ENCODE peak calls at places on chromosomes 1 and 21, in nine cellular contexts. One of them, this sample, is unnamed.

GRCh38 chr1:192726820-192727504 is 81.9 kb upstream of the RGS2 start:
- DNase-seq in fibroblast of lung: no peak
- DNase-seq in GM23248: no peak
- DNase-seq in hepatocyte: no peak
- DNase-seq in IMR-90: no peak
- DNase-seq in PC-3: no peak
- DNase-seq in neural progenitor cell: no peak
- DNase-seq in mesenchymal stem cell: no peak
- DNase-seq in GM12878: no peak
- DNase-seq in this sample: no peak

GRCh38 chr1:158140871-158141270 is 39.8 kb upstream of the CD1D start:
- DNase-seq in fibroblast of lung: no peak
- DNase-seq in GM23248: no peak
- DNase-seq in hepatocyte: no peak
- DNase-seq in IMR-90: peak; percentile 30
- DNase-seq in PC-3: no peak
- DNase-seq in neural progenitor cell: no peak
- DNase-seq in mesenchymal stem cell: no peak
- DNase-seq in GM12878: no peak
- DNase-seq in this sample: no peak

GRCh38 chr1:10451286-10451685 is 1.5 kb downstream of the CORT start:
- DNase-seq in fibroblast of lung: peak; percentile 33
- DNase-seq in GM23248: peak; percentile 81
- DNase-seq in hepatocyte: no peak
- DNase-seq in IMR-90: peak; percentile 44
- DNase-seq in PC-3: no peak
- DNase-seq in neural progenitor cell: peak; percentile 23
- DNase-seq in mesenchymal stem cell: no peak
- DNase-seq in GM12878: no peak
- DNase-seq in this sample: no peak

GRCh38 chr1:192951961-192952460 is 107.1 kb downstream of the UCHL5 start:
- DNase-seq in fibroblast of lung: peak; percentile 98
- DNase-seq in GM23248: peak; percentile 85
- DNase-seq in hepatocyte: peak; percentile 28
- DNase-seq in IMR-90: peak; percentile 97
- DNase-seq in PC-3: peak; percentile 75
- DNase-seq in neural progenitor cell: no peak
- DNase-seq in mesenchymal stem cell: peak; percentile 87
- DNase-seq in GM12878: peak; percentile 12
- DNase-seq in this sample: peak; percentile 74

GRCh38 chr1:43144228-43144627 is 27.9 kb downstream of the EBNA1BP2 start:
- DNase-seq in fibroblast of lung: peak; percentile 60
- DNase-seq in GM23248: peak; percentile 64
- DNase-seq in hepatocyte: no peak
- DNase-seq in IMR-90: peak; percentile 69
- DNase-seq in PC-3: peak; percentile 92
- DNase-seq in neural progenitor cell: no peak
- DNase-seq in mesenchymal stem cell: peak; percentile 29
- DNase-seq in GM12878: no peak
- DNase-seq in this sample: no peak

GRCh38 chr1:239197871-239198270 is 188.5 kb upstream of the CHRM3 start:
- DNase-seq in fibroblast of lung: peak; percentile 52
- DNase-seq in GM23248: no peak
- DNase-seq in hepatocyte: no peak
- DNase-seq in IMR-90: no peak
- DNase-seq in PC-3: no peak
- DNase-seq in neural progenitor cell: no peak
- DNase-seq in mesenchymal stem cell: no peak
- DNase-seq in GM12878: no peak
- DNase-seq in this sample: no peak

GRCh38 chr1:1432566-1432950 is 2.9 kb upstream of the VWA1 start:
- DNase-seq in fibroblast of lung: no peak
- DNase-seq in GM23248: no peak
- DNase-seq in hepatocyte: no peak
- DNase-seq in IMR-90: no peak
- DNase-seq in PC-3: no peak
- DNase-seq in neural progenitor cell: no peak
- DNase-seq in mesenchymal stem cell: no peak
- DNase-seq in GM12878: no peak
- DNase-seq in this sample: no peak

GRCh38 chr1:78303620-78304019 is 187.2 kb upstream of the PTGFR start:
- DNase-seq in fibroblast of lung: peak; percentile 96
- DNase-seq in GM23248: peak; percentile 93
- DNase-seq in hepatocyte: no peak
- DNase-seq in IMR-90: peak; percentile 95
- DNase-seq in PC-3: peak; percentile 96
- DNase-seq in neural progenitor cell: no peak
- DNase-seq in mesenchymal stem cell: peak; percentile 66
- DNase-seq in GM12878: no peak
- DNase-seq in this sample: no peak

GRCh38 chr1:210915890-210916507 is 217.9 kb downstream of the KCNH1 start:
- DNase-seq in fibroblast of lung: no peak
- DNase-seq in GM23248: no peak
- DNase-seq in hepatocyte: no peak
- DNase-seq in IMR-90: no peak
- DNase-seq in PC-3: no peak
- DNase-seq in neural progenitor cell: no peak
- DNase-seq in mesenchymal stem cell: peak; percentile 37
- DNase-seq in GM12878: no peak
- DNase-seq in this sample: no peak

GRCh38 chr1:79090985-79091384 is 84.5 kb upstream of the ADGRL4 start:
- DNase-seq in fibroblast of lung: no peak
- DNase-seq in GM23248: no peak
- DNase-seq in hepatocyte: no peak
- DNase-seq in IMR-90: no peak
- DNase-seq in PC-3: peak; percentile 53
- DNase-seq in neural progenitor cell: no peak
- DNase-seq in mesenchymal stem cell: no peak
- DNase-seq in GM12878: no peak
- DNase-seq in this sample: no peak

GRCh38 chr1:185595835-185596667 is 138.1 kb upstream of the HMCN1 start:
- DNase-seq in fibroblast of lung: peak; percentile 29
- DNase-seq in GM23248: peak; percentile 52
- DNase-seq in hepatocyte: peak; percentile 63
- DNase-seq in IMR-90: peak; percentile 56
- DNase-seq in PC-3: peak; percentile 64
- DNase-seq in neural progenitor cell: peak; percentile 69
- DNase-seq in mesenchymal stem cell: peak; percentile 54
- DNase-seq in GM12878: peak; percentile 13
- DNase-seq in this sample: peak; percentile 89

GRCh38 chr1:78070758-78071157 is 25.0 kb downstream of the GIPC2 start:
- DNase-seq in fibroblast of lung: peak; percentile 93
- DNase-seq in GM23248: peak; percentile 95
- DNase-seq in hepatocyte: no peak
- DNase-seq in IMR-90: peak; percentile 94
- DNase-seq in PC-3: peak; percentile 96
- DNase-seq in neural progenitor cell: no peak
- DNase-seq in mesenchymal stem cell: no peak
- DNase-seq in GM12878: no peak
- DNase-seq in this sample: no peak

GRCh38 chr21:46179708-46180078 is 4.6 kb downstream of the SPATC1L start:
- DNase-seq in fibroblast of lung: no peak
- DNase-seq in GM23248: no peak
- DNase-seq in hepatocyte: no peak
- DNase-seq in IMR-90: no peak
- DNase-seq in PC-3: no peak
- DNase-seq in neural progenitor cell: no peak
- DNase-seq in mesenchymal stem cell: no peak
- DNase-seq in GM12878: no peak
- DNase-seq in this sample: no peak

GRCh38 chr1:153355445-153356071 is 2.1 kb upstream of the S100A9 start:
- DNase-seq in fibroblast of lung: peak; percentile 49
- DNase-seq in GM23248: peak; percentile 87
- DNase-seq in hepatocyte: peak; percentile 76
- DNase-seq in IMR-90: peak; percentile 31
- DNase-seq in PC-3: peak; percentile 92
- DNase-seq in neural progenitor cell: peak; percentile 59
- DNase-seq in mesenchymal stem cell: peak; percentile 24
- DNase-seq in GM12878: no peak
- DNase-seq in this sample: peak; percentile 88

DNA sequence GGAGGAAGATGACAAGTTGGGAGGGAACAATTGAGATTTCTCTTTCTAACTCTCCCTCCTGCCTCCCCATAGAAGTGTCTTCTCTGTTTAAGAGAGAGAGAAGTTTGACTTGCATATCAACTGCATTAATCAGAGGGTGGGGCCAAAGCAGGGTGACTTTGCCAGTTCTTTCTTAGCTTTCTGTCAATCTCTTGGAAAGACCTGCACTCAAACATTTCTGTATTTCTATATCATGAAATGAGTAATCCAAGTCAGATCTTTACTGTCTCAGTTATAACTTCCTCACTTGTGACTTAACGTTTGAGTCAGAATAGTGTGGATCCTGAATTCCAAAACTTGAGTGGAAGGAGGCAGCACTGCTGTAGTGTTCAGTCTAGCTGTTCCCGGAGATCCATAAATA is 180.8 kb upstream of the KCNK2 start:
- DNase-seq in fibroblast of lung: peak; percentile 76
- DNase-seq in GM23248: peak; percentile 67
- DNase-seq in hepatocyte: no peak
- DNase-seq in IMR-90: peak; percentile 78
- DNase-seq in PC-3: peak; percentile 99
- DNase-seq in neural progenitor cell: no peak
- DNase-seq in mesenchymal stem cell: peak; percentile 34
- DNase-seq in GM12878: no peak
- DNase-seq in this sample: no peak
- H2AFZ ChIP-seq in fibroblast of lung: no peak overlapping the region
- H2AFZ ChIP-seq in GM23248: peak overlapping the region; percentile 31
- H2AFZ ChIP-seq in hepatocyte: no peak overlapping the region
- H2AFZ ChIP-seq in IMR-90: no peak overlapping the region
- H2AFZ ChIP-seq in PC-3: peak overlapping the region; percentile 13
- H2AFZ ChIP-seq in neural progenitor cell: peak overlapping the region; percentile 15
- H2AFZ ChIP-seq in mesenchymal stem cell: no peak overlapping the region
- H2AFZ ChIP-seq in GM12878: no peak overlapping the region
- H2AFZ ChIP-seq in this sample: no peak overlapping the region

GRCh38 chr1:75764057-75764655 is 21.9 kb upstream of the RABGGTB start:
- DNase-seq in fibroblast of lung: no peak
- DNase-seq in GM23248: no peak
- DNase-seq in hepatocyte: no peak
- DNase-seq in IMR-90: no peak
- DNase-seq in PC-3: no peak
- DNase-seq in neural progenitor cell: no peak
- DNase-seq in mesenchymal stem cell: no peak
- DNase-seq in GM12878: no peak
- DNase-seq in this sample: peak; percentile 57

GRCh38 chr1:75768021-75768420 is 18.0 kb upstream of the RABGGTB start:
- DNase-seq in fibroblast of lung: peak; percentile 54
- DNase-seq in GM23248: no peak
- DNase-seq in hepatocyte: no peak
- DNase-seq in IMR-90: no peak
- DNase-seq in PC-3: no peak
- DNase-seq in neural progenitor cell: no peak
- DNase-seq in mesenchymal stem cell: no peak
- DNase-seq in GM12878: no peak
- DNase-seq in this sample: no peak

DNA sequence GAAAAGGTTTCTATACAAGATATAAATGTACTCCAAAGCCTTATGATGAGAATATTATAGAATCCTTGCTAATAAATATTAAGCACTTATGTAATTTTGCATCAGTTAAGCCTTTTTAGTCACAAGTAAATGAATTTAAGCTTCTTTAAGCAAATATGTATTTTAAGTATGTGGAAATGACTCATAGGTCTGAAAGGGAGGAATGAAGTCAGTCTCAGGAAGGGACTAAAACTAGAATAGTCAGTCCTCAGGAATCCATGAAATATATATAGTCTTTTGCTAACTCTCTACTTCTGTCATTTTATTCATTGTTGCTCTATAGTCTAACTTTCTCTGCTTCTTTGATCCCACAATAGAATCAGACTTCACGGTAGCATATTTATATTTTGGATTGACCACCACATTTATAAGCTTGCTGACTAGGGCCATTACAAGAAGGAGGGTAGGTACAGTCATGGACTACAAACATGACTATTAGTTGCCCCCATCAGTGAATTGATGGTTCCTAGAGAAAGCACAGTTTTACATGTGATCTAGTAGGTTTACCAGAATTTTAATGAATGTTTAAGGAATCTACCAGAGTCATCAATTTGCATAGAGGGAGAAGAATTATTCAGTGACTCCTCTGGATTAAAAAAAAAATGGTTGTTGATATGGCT is 20.2 kb upstream of the RABGGTB start:
- DNase-seq in fibroblast of lung: peak; percentile 92
- DNase-seq in GM23248: peak; percentile 88
- DNase-seq in hepatocyte: peak; percentile 18
- DNase-seq in IMR-90: peak; percentile 89
- DNase-seq in PC-3: peak; percentile 84
- DNase-seq in neural progenitor cell: no peak
- DNase-seq in mesenchymal stem cell: peak; percentile 73
- DNase-seq in GM12878: no peak
- DNase-seq in this sample: no peak
- H3K4me2 ChIP-seq in fibroblast of lung: peak overlapping the region; percentile 82
- H3K4me2 ChIP-seq in GM23248: peak overlapping the region; percentile 74
- H3K4me2 ChIP-seq in hepatocyte: no peak overlapping the region
- H3K4me2 ChIP-seq in IMR-90: peak overlapping the region; percentile 90
- H3K4me2 ChIP-seq in PC-3: peak overlapping the region; percentile 67
- H3K4me2 ChIP-seq in neural progenitor cell: no peak overlapping the region
- H3K4me2 ChIP-seq in mesenchymal stem cell: peak overlapping the region; percentile 34
- H3K4me2 ChIP-seq in GM12878: no peak overlapping the region
- H3K4me2 ChIP-seq in this sample: no peak overlapping the region

GRCh38 chr1:8212443-8212920 is 105.4 kb upstream of the SLC45A1 start:
- DNase-seq in fibroblast of lung: no peak
- DNase-seq in GM23248: peak; percentile 17
- DNase-seq in hepatocyte: no peak
- DNase-seq in IMR-90: no peak
- DNase-seq in PC-3: no peak
- DNase-seq in neural progenitor cell: no peak
- DNase-seq in mesenchymal stem cell: no peak
- DNase-seq in GM12878: no peak
- DNase-seq in this sample: no peak
- H2AFZ ChIP-seq in fibroblast of lung: no peak overlapping the region
- H2AFZ ChIP-seq in GM23248: peak overlapping the region; percentile 17
- H2AFZ ChIP-seq in hepatocyte: no peak overlapping the region
- H2AFZ ChIP-seq in IMR-90: peak overlapping the region; percentile 75
- H2AFZ ChIP-seq in PC-3: no peak overlapping the region
- H2AFZ ChIP-seq in neural progenitor cell: no peak overlapping the region
- H2AFZ ChIP-seq in mesenchymal stem cell: no peak overlapping the region
- H2AFZ ChIP-seq in GM12878: no peak overlapping the region
- H2AFZ ChIP-seq in this sample: no peak overlapping the region

DNA sequence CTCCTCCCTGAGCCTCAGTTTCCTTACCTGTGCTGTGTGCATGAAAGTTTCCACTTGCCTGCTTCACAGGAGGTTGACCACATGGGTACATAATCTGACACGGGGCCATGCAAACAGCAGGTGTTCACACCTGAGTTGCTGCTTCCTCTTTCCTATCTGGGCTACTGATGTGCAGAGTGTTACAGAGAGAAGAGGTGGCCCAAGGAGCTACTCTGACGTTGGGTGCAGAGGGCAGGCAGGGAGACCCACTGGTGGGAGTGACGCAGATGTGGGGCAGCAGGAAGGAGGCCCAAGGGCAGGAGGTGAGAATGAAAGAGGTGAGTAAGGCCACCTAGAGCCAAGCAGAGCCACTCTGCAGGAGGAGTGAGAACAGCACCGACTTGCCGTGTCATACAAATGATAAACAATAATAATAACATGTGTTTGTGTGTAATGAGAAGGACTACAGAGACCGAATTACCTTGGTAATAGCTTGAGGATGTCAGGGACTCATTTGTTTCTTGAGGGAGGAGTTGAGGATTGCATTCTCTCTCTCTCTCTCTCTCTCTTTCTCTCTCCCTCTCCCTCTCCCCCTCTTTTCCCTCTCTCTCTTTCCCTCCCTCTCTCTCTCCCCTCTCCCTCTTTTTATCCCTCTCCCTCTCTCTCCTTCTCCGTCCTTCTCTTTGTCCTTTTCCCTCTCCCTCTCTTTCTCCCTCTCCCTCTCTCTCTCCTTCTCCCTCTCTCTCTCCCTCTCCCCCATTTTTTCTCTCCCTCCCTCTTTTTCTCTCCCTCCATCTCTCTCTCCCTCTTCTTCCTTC is 87.4 kb upstream of the IGSF21 start:
- DNase-seq in fibroblast of lung: no peak
- DNase-seq in GM23248: no peak
- DNase-seq in hepatocyte: no peak
- DNase-seq in IMR-90: no peak
- DNase-seq in PC-3: no peak
- DNase-seq in neural progenitor cell: no peak
- DNase-seq in mesenchymal stem cell: no peak
- DNase-seq in GM12878: no peak
- DNase-seq in this sample: no peak
- H3K4me2 ChIP-seq in fibroblast of lung: no peak overlapping the region
- H3K4me2 ChIP-seq in GM23248: no peak overlapping the region
- H3K4me2 ChIP-seq in hepatocyte: no peak overlapping the region
- H3K4me2 ChIP-seq in IMR-90: no peak overlapping the region
- H3K4me2 ChIP-seq in PC-3: no peak overlapping the region
- H3K4me2 ChIP-seq in neural progenitor cell: no peak overlapping the region
- H3K4me2 ChIP-seq in mesenchymal stem cell: no peak overlapping the region
- H3K4me2 ChIP-seq in GM12878: no peak overlapping the region
- H3K4me2 ChIP-seq in this sample: no peak overlapping the region

This sample was measured in Karpas-422.